ENCODE peak calls at places on chromosomes 2 and 18, in seven cellular contexts. S is foreskin fibroblast, Y is T-helper 1 cell, V is RWPE1, B is DMS 273 treated with DMSO at 0.1 percent for 48 hours, A is Kasumi-1, E is GM23248. F is an unnamed sample.

GRCh38 chr2:10721344-10722251 is at the start of gene ATP6V1C2:
- DNase-seq in A (no peak), V (peak), S (peak), Y (no peak), B (no peak), E (peak), F (peak)

GRCh38 chr2:158232476-158232875 is 130.8 kb downstream of the UPP2 start:
- DNase-seq in B (no peak), Y (no peak), S (peak), E (no peak), V (peak), A (no peak), F (no peak)

GRCh38 chr18:35355140-35355618 is 11.0 kb upstream of the ZNF24 start:
- DNase-seq in A (peak), B (no peak), E (peak), S (peak), V (no peak), Y (peak), F (no peak)

GRCh38 chr2:176680916-176681315 is 411.7 kb downstream of the MTX2 start:
- DNase-seq in V (no peak), S (peak), E (peak), Y (no peak), A (no peak), B (no peak), F (no peak)

GRCh38 chr18:54173980-54174611 is 50.4 kb downstream of the MBD2 start:
- DNase-seq in E (no peak), A (no peak), S (no peak), V (no peak), B (no peak), Y (no peak), F (no peak)

GRCh38 chr2:38540580-38541290 is 62.0 kb downstream of the HNRNPLL start:
- DNase-seq in Y (no peak), V (no peak), S (no peak), B (no peak), E (no peak), A (no peak), F (no peak)

GRCh38 chr2:144595686-144596073 is 75.8 kb upstream of the ZEB2 start:
- DNase-seq in S (no peak), B (peak), Y (no peak), E (no peak), V (no peak), A (no peak), F (no peak)

GRCh38 chr18:24995056-24995455 is 356.9 kb downstream of the ZNF521 start:
- DNase-seq in B (no peak), E (peak), A (no peak), V (no peak), S (peak), Y (no peak), F (no peak)

GRCh38 chr18:45589559-45590041 is 25.7 kb upstream of the SLC14A2 start:
- DNase-seq in E (peak), V (no peak), A (no peak), S (peak), B (no peak), Y (no peak), F (no peak)

GRCh38 chr2:127893494-127893893 is 7.7 kb upstream of the AMMECR1L start:
- DNase-seq in V (no peak), E (no peak), A (no peak), Y (no peak), S (no peak), B (no peak), F (no peak)

GRCh38 chr2:46787315-46787714 is 128.3 kb downstream of the MCFD2 start:
- DNase-seq in S (no peak), Y (no peak), B (no peak), V (no peak), E (no peak), A (no peak), F (no peak)

GRCh38 chr2:19362094-19362649 is 3.7 kb upstream of the OSR1 start:
- DNase-seq in E (peak), B (no peak), Y (no peak), A (peak), V (no peak), S (peak), F (no peak)

GRCh38 chr2:176188218-176188968 is at the start of gene HOXD1:
- DNase-seq in V (peak), Y (no peak), E (peak), A (no peak), S (peak), B (peak), F (no peak)

GRCh38 chr2:117918608-117919007 is 95.3 kb downstream of the CCDC93 start:
- DNase-seq in V (no peak), S (no peak), B (no peak), E (no peak), A (no peak), Y (no peak), F (no peak)

GRCh38 chr2:217657252-217657651 is 345.5 kb downstream of the TNS1 start:
- DNase-seq in S (no peak), A (no peak), B (no peak), Y (no peak), E (no peak), V (no peak), F (no peak)

GRCh38 chr2:26034597-26035067 is 748 bp downstream of the RAB10 start:
- DNase-seq in S (no peak), E (peak), B (no peak), Y (no peak), A (peak), V (peak), F (no peak)

GRCh38 chr2:240981273-240981672 is 17.1 kb upstream of the SNED1 start:
- DNase-seq in V (no peak), A (no peak), E (peak), S (peak), B (no peak), Y (no peak), F (no peak)

GRCh38 chr2:133461484-133461883 is 106.8 kb downstream of the NCKAP5 start:
- DNase-seq in E (no peak), B (no peak), S (no peak), A (no peak), Y (no peak), V (no peak), F (no peak)

GRCh38 chr2:96156926-96157648 is 11.8 kb upstream of the DUSP2 start:
- DNase-seq in V (no peak), B (no peak), S (no peak), E (no peak), Y (no peak), A (no peak), F (no peak)

GRCh38 chr2:66869076-66869475 is 434.2 kb downstream of the MEIS1 start:
- DNase-seq in A (peak), Y (no peak), B (no peak), E (peak), V (peak), S (peak), F (no peak)

GRCh38 chr2:10038716-10039115 is 4.6 kb upstream of the KLF11 start:
- DNase-seq in A (no peak), S (peak), E (peak), Y (no peak), V (no peak), B (no peak), F (no peak)

GRCh38 chr2:152098798-152099654 is at the start of gene CACNB4:
- DNase-seq in B (no peak), V (no peak), E (peak), Y (no peak), A (peak), S (peak), F (no peak)

F was measured in mesothelial cell of epicardium.